ENCODE peak calls at places on chromosomes 11 and 22, in ten cellular contexts. L is transverse colon, Q is GM23338, C is upper lobe of left lung, J is K562, F is SK-N-SH, Y is endothelial cell of umbilical vein, T is stomach, X is prostate gland, D is H1. V is an unnamed sample. For H3K27me3, the result is how much of the 10 kb centered on the place peaks cover.

GRCh38 chr11:74159642-74160041 is 11.2 kb downstream of the C2CD3 start:
- DNase-seq in L (no peak), Q (no peak), C (no peak), J (no peak), F (no peak), Y (no peak), T (no peak), X (no peak), D (no peak), V (no peak)

GRCh38 chr11:126440792-126441514 is 85.5 kb downstream of the ST3GAL4 start:
- DNase-seq in L (peak), Q (peak), C (peak), J (peak), F (peak), Y (peak), T (peak), X (peak), D (peak), V (peak)

GRCh38 chr11:121936781-121937447 is 179.1 kb downstream of the BLID start:
- DNase-seq in L (no peak), Q (no peak), C (no peak), J (no peak), F (no peak), Y (no peak), T (no peak), X (no peak), D (no peak), V (no peak)

GRCh38 chr11:45830596-45830995 is 16.7 kb upstream of the CRY2 start:
- DNase-seq in L (no peak), Q (no peak), C (no peak), J (no peak), F (no peak), Y (no peak), T (no peak), X (no peak), D (no peak), V (no peak)

GRCh38 chr11:44286268-44286880 is 23.6 kb downstream of the ALX4 start:
- DNase-seq in L (peak), Q (peak), C (no peak), J (peak), F (peak), Y (peak), T (peak), X (no peak), D (peak), V (no peak)

GRCh38 chr11:10550503-10550902 is 9.5 kb upstream of the RNF141 start:
- DNase-seq in L (no peak), Q (no peak), C (no peak), J (no peak), F (no peak), Y (peak), T (no peak), X (no peak), D (no peak), V (no peak)

GRCh38 chr11:28679795-28680194 is 571.6 kb downstream of the METTL15 start:
- DNase-seq in L (no peak), Q (no peak), C (no peak), J (no peak), F (no peak), Y (no peak), T (no peak), X (no peak), D (no peak), V (no peak)

GRCh38 chr22:30251661-30252226 is 5.2 kb upstream of the LIF start:
- DNase-seq in L (no peak), Q (no peak), C (no peak), J (no peak), F (peak), Y (no peak), T (no peak), X (no peak), D (no peak), V (no peak)

GRCh38 chr11:120863359-120863758 is 160.5 kb upstream of the TBCEL start:
- DNase-seq in L (no peak), Q (no peak), C (no peak), J (no peak), F (no peak), Y (no peak), T (no peak), X (no peak), D (no peak), V (no peak)

GRCh38 chr11:16981651-16982194 is 32.5 kb downstream of the PLEKHA7 start:
- DNase-seq in L (no peak), Q (peak), C (no peak), J (no peak), F (no peak), Y (no peak), T (peak), X (no peak), D (no peak), V (peak)

GRCh38 chr22:36365020-36365411 is 22.8 kb downstream of the MYH9 start:
- DNase-seq in L (peak), Q (no peak), C (no peak), J (peak), F (no peak), Y (peak), T (peak), X (no peak), D (no peak), V (no peak)

GRCh38 chr22:36367066-36367465 is 20.7 kb downstream of the MYH9 start:
- DNase-seq in L (no peak), Q (no peak), C (no peak), J (no peak), F (no peak), Y (no peak), T (no peak), X (no peak), D (no peak), V (no peak)

GRCh38 chr22:36364255-36365019 is 23.3 kb downstream of the MYH9 start:
- DNase-seq in L (no peak), Q (no peak), C (no peak), J (no peak), F (no peak), Y (no peak), T (no peak), X (no peak), D (no peak), V (no peak)

GRCh38 chr22:36367479-36367878 is 20.3 kb downstream of the MYH9 start:
- DNase-seq in L (no peak), Q (no peak), C (no peak), J (no peak), F (no peak), Y (no peak), T (no peak), X (no peak), D (no peak), V (no peak)

GRCh38 chr22:36366291-36366708 is 21.5 kb downstream of the MYH9 start:
- DNase-seq in L (no peak), Q (no peak), C (no peak), J (no peak), F (no peak), Y (peak), T (no peak), X (no peak), D (no peak), V (no peak)
- TF ChIP-seq POLR2AphosphoS5 in L (peak), Q (no peak), C (no peak), J (no peak), F (no peak), Y (no peak), T (peak), X (peak), D (peak), V (peak)

GRCh38 chr11:118152552-118153471 is at the start of gene SCN4B:
- DNase-seq in L (peak), Q (peak), C (peak), J (peak), F (peak), Y (peak), T (peak), X (peak), D (peak), V (no peak)
- H3K27me3 ChIP-seq in L (half or more), Q (half or more), C (under half), J (half or more), F (half or more), Y (half or more), T (half or more), X (under half), D (half or more), V (under half)

GRCh38 chr11:88475991-88476418 is 138.5 kb upstream of the CTSC start:
- DNase-seq in L (no peak), Q (no peak), C (no peak), J (no peak), F (no peak), Y (no peak), T (no peak), X (no peak), D (no peak), V (no peak)
- TF ChIP-seq POLR2AphosphoS5 in L (peak), Q (no peak), C (no peak), J (no peak), F (no peak), Y (no peak), T (peak), X (no peak), D (no peak), V (no peak)

DNA sequence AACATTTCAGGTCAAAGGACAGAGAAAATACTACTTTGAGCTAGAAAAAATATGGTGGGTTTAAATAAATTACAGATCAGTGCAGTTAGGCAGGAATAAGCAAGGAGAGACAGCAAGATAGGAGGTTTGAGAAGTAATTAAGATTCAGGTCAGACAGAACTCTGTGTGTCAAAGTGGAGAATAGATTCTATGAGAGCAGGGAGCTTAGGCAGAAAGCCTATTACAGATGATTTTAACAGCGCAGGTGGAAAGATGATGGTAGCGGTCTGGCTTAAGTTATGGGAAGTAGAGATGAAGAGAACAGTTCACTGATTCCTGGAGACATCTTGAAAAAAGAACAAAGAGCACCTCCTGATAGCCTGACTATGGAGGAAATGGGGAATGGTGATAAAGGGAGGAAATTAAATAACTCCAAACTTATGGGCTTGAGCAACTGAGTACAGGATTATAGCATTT is 106.0 kb downstream of the APIP start:
- DNase-seq in L (no peak), Q (no peak), C (no peak), J (no peak), F (no peak), Y (no peak), T (no peak), X (no peak), D (no peak), V (no peak)
- H3K27me3 ChIP-seq in L (under half), Q (under half), C (under half), J (under half), F (under half), Y (under half), T (under half), X (under half), D (under half), V (under half)

GRCh38 chr22:38300197-38300945 is 16.9 kb downstream of the CSNK1E start:
- DNase-seq in L (no peak), Q (no peak), C (no peak), J (no peak), F (no peak), Y (no peak), T (no peak), X (no peak), D (no peak), V (no peak)

GRCh38 chr22:38299001-38299651 is 18.1 kb downstream of the CSNK1E start:
- DNase-seq in L (no peak), Q (no peak), C (no peak), J (no peak), F (no peak), Y (no peak), T (no peak), X (no peak), D (no peak), V (no peak)

GRCh38 chr22:38298312-38299000 is 18.8 kb downstream of the CSNK1E start:
- DNase-seq in L (no peak), Q (peak), C (peak), J (no peak), F (peak), Y (no peak), T (no peak), X (no peak), D (no peak), V (peak)

GRCh38 chr22:38302906-38303305 is 14.3 kb downstream of the CSNK1E start:
- DNase-seq in L (no peak), Q (no peak), C (no peak), J (no peak), F (no peak), Y (no peak), T (no peak), X (no peak), D (no peak), V (no peak)

DNA sequence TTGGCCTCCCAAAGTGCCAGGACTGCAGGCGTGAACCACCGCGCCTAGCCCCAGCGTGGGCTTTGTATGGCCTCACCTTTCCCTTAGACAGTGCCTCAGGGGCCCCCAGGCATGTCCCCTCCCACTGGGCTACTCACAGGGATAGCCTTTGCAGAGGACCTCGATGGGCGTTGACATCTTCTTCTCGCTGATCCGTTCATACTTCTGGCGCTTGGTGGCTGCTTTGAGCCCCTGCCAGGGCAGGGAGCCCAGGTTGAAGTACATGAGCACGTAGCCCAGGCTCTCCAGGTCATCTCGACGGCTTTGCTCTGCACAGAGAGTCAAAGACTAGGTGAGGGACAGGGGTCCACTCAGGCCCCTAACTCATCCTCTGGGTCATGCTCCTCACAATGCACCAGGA is 17.5 kb downstream of the CSNK1E start:
- DNase-seq in L (no peak), Q (no peak), C (no peak), J (no peak), F (no peak), Y (no peak), T (no peak), X (no peak), D (no peak), V (no peak)
- TF ChIP-seq POLR2AphosphoS5 in L (no peak), Q (no peak), C (no peak), J (no peak), F (no peak), Y (no peak), T (no peak), X (no peak), D (no peak), V (no peak)

DNA sequence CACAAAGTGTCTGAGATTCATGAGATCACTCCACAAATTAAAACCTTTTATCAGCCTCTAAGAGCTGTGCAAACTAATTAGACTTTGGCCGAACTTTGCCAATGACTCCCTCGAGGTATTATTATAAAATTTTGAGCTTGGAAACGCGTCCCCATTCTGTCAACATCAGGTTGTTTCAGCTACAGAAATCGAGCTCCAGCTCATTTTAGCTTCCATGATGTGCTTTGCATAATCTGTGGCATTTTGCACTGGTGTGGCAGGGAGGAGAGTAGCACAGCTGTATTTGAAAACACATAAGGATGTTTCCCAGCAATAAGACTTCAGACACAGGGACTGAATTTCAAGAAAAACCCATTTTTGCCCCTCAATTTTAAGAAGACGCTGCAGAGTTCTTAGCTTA is 872.2 kb downstream of the NTM start:
- DNase-seq in L (no peak), Q (no peak), C (no peak), J (no peak), F (no peak), Y (no peak), T (no peak), X (no peak), D (no peak), V (no peak)
- H3K27me3 ChIP-seq in L (under half), Q (under half), C (under half), J (under half), F (under half), Y (under half), T (under half), X (under half), D (under half), V (under half)

GRCh38 chr11:103901656-103902055 is 134.8 kb upstream of the DDI1 start:
- DNase-seq in L (no peak), Q (no peak), C (no peak), J (no peak), F (no peak), Y (no peak), T (no peak), X (no peak), D (no peak), V (no peak)

GRCh38 chr11:103897156-103897555 is 139.3 kb upstream of the DDI1 start:
- DNase-seq in L (no peak), Q (no peak), C (no peak), J (no peak), F (no peak), Y (peak), T (no peak), X (no peak), D (no peak), V (no peak)

GRCh38 chr11:103898065-103898464 is 138.4 kb upstream of the DDI1 start:
- DNase-seq in L (no peak), Q (no peak), C (no peak), J (no peak), F (no peak), Y (no peak), T (no peak), X (no peak), D (no peak), V (no peak)

GRCh38 chr11:103894673-103895072 is 141.8 kb upstream of the DDI1 start:
- DNase-seq in L (no peak), Q (no peak), C (no peak), J (no peak), F (no peak), Y (no peak), T (no peak), X (no peak), D (no peak), V (no peak)

GRCh38 chr11:103898577-103899336 is 137.7 kb upstream of the DDI1 start:
- DNase-seq in L (no peak), Q (no peak), C (no peak), J (no peak), F (no peak), Y (no peak), T (no peak), X (no peak), D (no peak), V (no peak)
- TF ChIP-seq POLR2AphosphoS5 in L (no peak), Q (no peak), C (no peak), J (no peak), F (no peak), Y (no peak), T (no peak), X (no peak), D (no peak), V (no peak)

GRCh38 chr11:69637601-69637955 is 3.4 kb upstream of the CCND1 start:
- DNase-seq in L (no peak), Q (peak), C (no peak), J (no peak), F (no peak), Y (no peak), T (no peak), X (no peak), D (no peak), V (no peak)

GRCh38 chr11:69640260-69640994 is 529 bp upstream of the CCND1 start:
- DNase-seq in L (peak), Q (peak), C (no peak), J (no peak), F (no peak), Y (peak), T (peak), X (no peak), D (no peak), V (no peak)

GRCh38 chr11:69639843-69640242 is 1.1 kb upstream of the CCND1 start:
- DNase-seq in L (no peak), Q (no peak), C (no peak), J (no peak), F (no peak), Y (no peak), T (no peak), X (no peak), D (no peak), V (no peak)

GRCh38 chr11:69637956-69638871 is 2.7 kb upstream of the CCND1 start:
- DNase-seq in L (peak), Q (peak), C (peak), J (no peak), F (peak), Y (peak), T (peak), X (no peak), D (peak), V (no peak)

DNA sequence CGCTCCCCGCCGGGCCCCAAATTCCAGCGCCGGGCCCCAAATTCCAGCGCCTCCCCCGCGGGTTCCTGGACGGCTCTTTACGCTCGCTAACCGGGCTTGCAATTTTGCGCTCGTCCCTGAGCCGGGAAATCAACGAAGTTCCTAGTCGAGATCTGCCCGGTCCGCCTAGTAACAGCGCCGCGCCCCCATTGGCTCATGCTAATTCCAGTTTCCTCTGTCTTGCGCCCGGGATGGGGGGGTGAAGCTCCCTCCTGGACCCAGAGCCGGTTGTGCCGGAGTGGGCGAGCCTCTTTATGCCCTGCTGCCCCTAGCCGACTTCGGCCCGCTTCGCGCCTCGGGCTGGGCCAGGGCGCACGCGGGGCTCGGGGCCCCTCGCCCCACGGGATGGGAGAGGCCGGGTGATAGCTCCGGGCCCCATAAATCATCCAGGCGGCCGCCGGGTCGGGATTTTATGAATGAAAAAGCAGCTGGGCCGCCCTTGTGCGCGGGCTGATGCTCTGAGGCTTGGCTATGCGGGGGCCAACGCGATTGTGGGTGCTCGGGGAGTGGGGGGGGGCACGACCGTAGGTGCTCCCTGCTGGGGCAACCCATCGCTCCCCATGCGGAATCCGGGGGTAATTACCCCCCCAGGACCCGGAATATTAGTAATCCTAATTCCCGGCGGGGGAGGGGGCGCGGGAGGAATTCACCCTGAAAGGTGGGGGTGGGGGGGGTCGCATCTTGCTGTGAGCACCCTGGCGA is 1.8 kb upstream of the CCND1 start:
- DNase-seq in L (peak), Q (peak), C (peak), J (peak), F (peak), Y (peak), T (peak), X (peak), D (peak), V (peak)
- H3K27me3 ChIP-seq in L (half or more), Q (half or more), C (under half), J (under half), F (under half), Y (under half), T (half or more), X (under half), D (under half), V (under half)

V was measured in breast epithelium.